ENCODE peak calls at places on chromosome 1, in four cellular contexts. A is lower lobe of right lung, V is body of pancreas, K is cardiac muscle cell. S is an unnamed sample.

GRCh38 chr1:11948822-11949458 is 14.4 kb downstream of the PLOD1 start:
- DNase-seq in V (no peak), A (no peak), K (peak; percentile 26), S (no peak)

GRCh38 chr1:42157667-42158066 is 4.5 kb downstream of the GUCA2B start:
- DNase-seq in K (no peak), V (no peak), A (no peak), S (no peak)

GRCh38 chr1:42945171-42945570 is 13.5 kb downstream of the SLC2A1 start:
- DNase-seq in V (no peak), A (no peak), K (no peak), S (no peak)

GRCh38 chr1:231139125-231139649 is 22.7 kb upstream of the TRIM67 start:
- DNase-seq in A (no peak), V (no peak), K (peak; percentile 95), S (no peak)

GRCh38 chr1:231679109-231679508 is 52.5 kb downstream of the DISC1 start:
- DNase-seq in K (no peak), A (no peak), V (no peak), S (no peak)

GRCh38 chr1:50735443-50735842 is 224.6 kb downstream of the FAF1 start:
- DNase-seq in A (no peak), K (peak; percentile 44), V (no peak), S (no peak)

GRCh38 chr1:219459321-219460105 is 153.4 kb downstream of the ZC3H11B start:
- DNase-seq in K (no peak), A (no peak), V (no peak), S (no peak)

GRCh38 chr1:240399381-240399780 is 212.6 kb downstream of the GREM2 start:
- DNase-seq in A (no peak), V (no peak), K (peak; percentile 91), S (no peak)

GRCh38 chr1:230632273-230632873 is 9.9 kb upstream of the COG2 start:
- DNase-seq in K (peak; percentile 44), V (no peak), A (no peak), S (no peak)

GRCh38 chr1:174605198-174605597 is 157.4 kb downstream of the GPR52 start:
- DNase-seq in K (no peak), A (no peak), V (no peak), S (no peak)

GRCh38 chr1:208235983-208236761 is 8.0 kb downstream of the PLXNA2 start:
- DNase-seq in A (no peak), V (no peak), K (peak; percentile 83), S (no peak)

GRCh38 chr1:52852854-52853253 is 10.3 kb downstream of the ZYG11A start:
- DNase-seq in K (no peak), V (no peak), A (no peak), S (no peak)

GRCh38 chr1:30713211-30713770 is 10.1 kb downstream of the MATN1 start:
- DNase-seq in V (no peak), K (no peak), A (no peak), S (no peak)

GRCh38 chr1:116764466-116764896 is 10.3 kb downstream of the CD2 start:
- DNase-seq in V (no peak), K (no peak), A (no peak), S (no peak)
- TF ChIP-seq CTCF in V (no peak), K (no peak), A (no peak), S (no peak)

DNA sequence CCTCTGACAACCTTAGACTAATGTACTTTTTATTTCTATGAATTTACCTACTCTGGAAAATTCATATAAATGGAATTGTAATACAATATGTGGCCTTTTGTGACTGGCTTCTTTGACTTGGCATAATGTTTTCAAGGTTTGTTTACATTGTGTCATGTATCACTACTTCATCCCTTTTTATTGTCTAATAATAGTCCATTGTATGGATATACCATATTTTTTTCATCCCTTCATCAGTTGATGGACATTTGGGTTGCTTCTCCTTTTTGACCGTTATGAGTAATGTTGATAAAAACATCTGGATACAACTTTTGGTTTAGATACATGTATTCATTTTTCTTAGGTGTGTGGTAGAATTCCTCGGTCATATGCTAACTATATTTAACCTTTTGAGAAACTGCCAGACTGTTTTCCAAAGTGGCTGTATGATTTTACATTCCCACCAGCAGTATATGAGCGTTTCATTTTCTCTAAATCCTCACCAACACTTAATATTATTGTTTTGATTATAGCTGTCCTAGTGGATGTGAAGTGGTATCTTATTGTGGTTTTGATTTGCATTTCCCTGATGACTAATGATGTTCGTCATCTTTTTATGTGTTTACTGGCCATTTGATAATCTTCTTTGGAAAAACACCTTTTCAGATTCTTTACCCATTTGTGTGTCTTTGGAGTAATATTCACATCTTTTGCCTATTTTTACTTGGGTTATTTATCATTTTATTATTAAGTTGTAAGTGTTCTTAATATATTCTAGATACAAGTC is 3.5 kb downstream of the RO60 start:
- DNase-seq in K (no peak), V (no peak), A (no peak), S (no peak)
- H3K4me1 ChIP-seq in K (peaks cover 4% of the 10 kb centered on the region), V (peaks cover 27% of the 10 kb centered on the region), A (peaks cover 18% of the 10 kb centered on the region), S (no peaks in the 10 kb centered on the region)

GRCh38 chr1:54806931-54807611 is 5.9 kb upstream of the TTC22 start:
- DNase-seq in A (no peak), K (no peak), V (no peak), S (no peak)

GRCh38 chr1:54809496-54810074 is 8.5 kb upstream of the TTC22 start:
- DNase-seq in A (no peak), K (no peak), V (no peak), S (no peak)

GRCh38 chr1:54807756-54808155 is 6.6 kb upstream of the TTC22 start:
- DNase-seq in K (no peak), V (no peak), A (no peak), S (no peak)

GRCh38 chr1:54810144-54810942 is 9.2 kb upstream of the TTC22 start:
- DNase-seq in V (peak; percentile 74), A (peak; percentile 65), K (peak; percentile 64), S (peak; percentile 77)

GRCh38 chr1:54808443-54809207 is 7.5 kb upstream of the TTC22 start:
- DNase-seq in K (no peak), V (no peak), A (no peak), S (peak; percentile 50)
- TF ChIP-seq CTCF in K (peak; percentile 44), V (no peak), A (no peak), S (peak; percentile 14)

DNA sequence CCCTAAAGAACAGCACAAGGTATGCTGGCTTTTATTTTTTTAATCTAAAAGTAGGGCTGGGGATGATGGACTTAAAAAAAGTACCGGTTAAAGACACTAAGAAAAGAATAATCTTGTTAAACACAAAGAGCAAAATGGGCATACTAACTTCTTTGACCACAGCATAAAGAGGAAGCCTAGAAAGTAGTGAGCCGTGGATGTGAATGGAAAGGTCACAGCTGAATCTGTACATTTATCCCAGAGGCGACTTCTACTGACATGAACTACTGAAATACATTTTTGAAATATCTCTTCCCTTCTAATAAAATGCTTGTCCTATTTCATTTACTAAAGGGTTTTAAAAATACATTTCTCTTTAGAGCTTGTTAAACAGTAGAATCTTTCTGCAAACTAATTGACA is 140.7 kb downstream of the SLC45A1 start:
- DNase-seq in K (no peak), A (no peak), V (no peak), S (no peak)
- H3K4me1 ChIP-seq in K (peaks cover 22% of the 10 kb centered on the region), A (peaks cover 53% of the 10 kb centered on the region), V (peaks cover 28% of the 10 kb centered on the region), S (no peaks in the 10 kb centered on the region)

GRCh38 chr1:206757524-206758266 is 12.9 kb upstream of the IL19 start:
- DNase-seq in V (no peak), A (no peak), K (no peak), S (no peak)

GRCh38 chr1:206766251-206766856 is 4.2 kb upstream of the IL19 start:
- DNase-seq in K (peak; percentile 82), V (no peak), A (peak; percentile 76), S (peak; percentile 44)

GRCh38 chr1:206760590-206760989 is 10.0 kb upstream of the IL19 start:
- DNase-seq in A (no peak), V (no peak), K (no peak), S (no peak)

DNA sequence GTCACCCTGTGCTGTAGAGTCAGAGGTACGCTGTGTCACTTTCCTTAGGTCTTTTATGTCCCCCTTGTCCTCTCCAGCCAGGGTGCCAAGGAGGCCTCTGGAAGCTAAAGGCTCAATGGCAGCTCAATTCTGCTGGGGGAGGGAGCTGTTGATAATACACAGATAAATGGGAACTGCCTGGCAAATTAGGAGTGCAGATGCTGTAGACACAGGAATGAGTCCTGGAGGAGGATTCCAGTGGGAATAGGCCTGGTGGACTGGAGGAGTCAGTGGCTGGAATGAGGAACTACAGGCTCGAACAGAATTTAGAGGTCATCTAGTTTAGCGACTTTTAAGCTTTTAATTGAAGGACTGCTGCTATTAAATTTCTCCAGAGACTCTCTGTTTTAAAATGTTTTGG is 9.2 kb upstream of the IL19 start:
- DNase-seq in A (no peak), V (no peak), K (peak; percentile 47), S (no peak)
- TF ChIP-seq CTCF in A (no peak), V (no peak), K (peak; percentile 38), S (no peak)

DNA sequence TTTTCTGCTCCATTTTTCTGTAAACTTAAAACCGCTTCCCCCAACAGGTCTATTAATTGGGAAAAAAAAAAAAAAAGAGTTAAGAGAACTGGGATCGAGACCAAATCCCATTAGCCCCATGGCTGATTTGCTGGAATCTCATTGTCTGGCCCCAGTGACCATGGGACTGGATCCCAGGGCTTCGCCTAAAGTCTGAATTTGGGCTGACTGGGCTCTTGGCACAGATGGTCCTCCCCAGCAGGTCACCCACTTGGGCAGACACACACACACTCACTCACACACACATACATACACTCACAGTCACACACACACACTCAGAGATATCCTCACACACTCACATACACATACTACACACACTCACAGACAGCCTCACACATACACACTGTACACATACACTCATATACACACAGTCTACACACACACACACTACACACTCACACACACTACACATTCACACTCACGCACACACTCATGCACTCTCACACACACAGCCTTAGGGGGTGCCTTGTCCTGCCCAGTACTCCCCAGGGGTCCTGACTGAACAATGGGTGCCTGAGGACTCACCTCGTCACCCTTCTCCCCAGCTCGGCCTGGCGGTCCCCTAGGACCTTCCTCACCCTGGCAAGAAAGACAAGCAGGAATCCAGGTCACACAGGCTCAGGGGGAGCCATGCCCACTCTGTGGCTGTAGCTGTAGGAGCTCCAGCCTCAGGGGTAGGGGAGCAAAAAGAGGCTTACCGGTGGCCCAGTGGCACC is 7.5 kb downstream of the COL9A2 start:
- DNase-seq in K (no peak), V (no peak), A (no peak), S (no peak)
- H3K4me1 ChIP-seq in K (no peaks in the 10 kb centered on the region), V (no peaks in the 10 kb centered on the region), A (peaks cover 9% of the 10 kb centered on the region), S (no peaks in the 10 kb centered on the region)

GRCh38 chr1:93631626-93632365 is 49.8 kb downstream of the BCAR3 start:
- DNase-seq in A (no peak), V (no peak), K (peak; percentile 37), S (no peak)
- TF ChIP-seq CTCF in A (peak; percentile 12), V (no peak), K (peak; percentile 27), S (peak; percentile 36)

S was measured in right lobe of liver.